ENCODE peak calls at places on chromosomes 3 and 15, in four cellular contexts. One of them, this sample, is unnamed.
A peak's percentile ranks its signal among the peaks of the same experiment; 100 is the strongest.

GRCh38 chr3:167783781-167784180 is 48.3 kb downstream of the SERPINI1 start:
- DNase-seq in HepG2: no peak
- DNase-seq in K562: no peak
- DNase-seq in GM12878: no peak
- DNase-seq in this sample: no peak

GRCh38 chr15:29055876-29056275 is 170.1 kb downstream of the APBA2 start:
- DNase-seq in HepG2: no peak
- DNase-seq in K562: no peak
- DNase-seq in GM12878: no peak
- DNase-seq in this sample: no peak

GRCh38 chr3:11001020-11001657 is 8.6 kb downstream of the SLC6A1 start:
- DNase-seq in HepG2: peak; percentile 16
- DNase-seq in K562: no peak
- DNase-seq in GM12878: no peak
- DNase-seq in this sample: no peak

GRCh38 chr3:46407976-46408375 is 917 bp downstream of the CCRL2 start:
- DNase-seq in HepG2: no peak
- DNase-seq in K562: no peak
- DNase-seq in GM12878: no peak
- DNase-seq in this sample: no peak

GRCh38 chr3:120102674-120103073 is 8.4 kb upstream of the GSK3B start:
- DNase-seq in HepG2: no peak
- DNase-seq in K562: no peak
- DNase-seq in GM12878: no peak
- DNase-seq in this sample: no peak

GRCh38 chr3:167787440-167787839 is 51.9 kb downstream of the SERPINI1 start:
- DNase-seq in HepG2: peak; percentile 4
- DNase-seq in K562: no peak
- DNase-seq in GM12878: no peak
- DNase-seq in this sample: no peak

GRCh38 chr3:129121792-129122696 is at the start of gene RAB43:
- DNase-seq in HepG2: peak; percentile 88
- DNase-seq in K562: peak; percentile 97
- DNase-seq in GM12878: peak; percentile 56
- DNase-seq in this sample: peak; percentile 99

GRCh38 chr3:133742351-133743091 is 3.7 kb upstream of the TF start:
- DNase-seq in HepG2: peak; percentile 97
- DNase-seq in K562: no peak
- DNase-seq in GM12878: peak; percentile 7
- DNase-seq in this sample: no peak

GRCh38 chr15:96736384-96736783 is 405.9 kb downstream of the NR2F2 start:
- DNase-seq in HepG2: no peak
- DNase-seq in K562: no peak
- DNase-seq in GM12878: no peak
- DNase-seq in this sample: no peak

GRCh38 chr15:74598126-74598842 is 17.4 kb upstream of the CLK3 start:
- DNase-seq in HepG2: peak; percentile 84
- DNase-seq in K562: peak; percentile 100
- DNase-seq in GM12878: peak; percentile 69
- DNase-seq in this sample: peak; percentile 91

GRCh38 chr15:68326711-68327412 is 49.3 kb downstream of the FEM1B start:
- DNase-seq in HepG2: no peak
- DNase-seq in K562: no peak
- DNase-seq in GM12878: no peak
- DNase-seq in this sample: no peak

GRCh38 chr3:51550080-51550819 is 11.7 kb downstream of the RAD54L2 start:
- DNase-seq in HepG2: peak; percentile 70
- DNase-seq in K562: no peak
- DNase-seq in GM12878: no peak
- DNase-seq in this sample: no peak

GRCh38 chr3:185866555-185866954 is 41.7 kb upstream of the IGF2BP2 start:
- DNase-seq in HepG2: no peak
- DNase-seq in K562: no peak
- DNase-seq in GM12878: no peak
- DNase-seq in this sample: no peak

GRCh38 chr3:171748341-171748918 is 61.9 kb downstream of the PLD1 start:
- DNase-seq in HepG2: no peak
- DNase-seq in K562: no peak
- DNase-seq in GM12878: no peak
- DNase-seq in this sample: no peak

GRCh38 chr3:194640829-194641228 is 7.6 kb upstream of the TMEM44 start:
- DNase-seq in HepG2: peak; percentile 46
- DNase-seq in K562: no peak
- DNase-seq in GM12878: no peak
- DNase-seq in this sample: peak; percentile 40

GRCh38 chr3:106485802-106486201 is 617.0 kb upstream of the CBLB start:
- DNase-seq in HepG2: no peak
- DNase-seq in K562: no peak
- DNase-seq in GM12878: no peak
- DNase-seq in this sample: no peak

GRCh38 chr3:128123538-128124368 is at the start of gene RUVBL1:
- DNase-seq in HepG2: peak; percentile 94
- DNase-seq in K562: peak; percentile 96
- DNase-seq in GM12878: peak; percentile 91
- DNase-seq in this sample: peak; percentile 98

GRCh38 chr15:90075420-90076289 is 26.6 kb downstream of the IDH2 start:
- DNase-seq in HepG2: peak; percentile 57
- DNase-seq in K562: no peak
- DNase-seq in GM12878: no peak
- DNase-seq in this sample: peak; percentile 46

GRCh38 chr3:51975857-51976549 is 1.1 kb downstream of the ABHD14A start:
- DNase-seq in HepG2: peak; percentile 50
- DNase-seq in K562: peak; percentile 68
- DNase-seq in GM12878: no peak
- DNase-seq in this sample: peak; percentile 75

GRCh38 chr15:82063055-82063454 is 17.2 kb upstream of the MEX3B start:
- DNase-seq in HepG2: no peak
- DNase-seq in K562: no peak
- DNase-seq in GM12878: no peak
- DNase-seq in this sample: peak; percentile 42

DNA sequence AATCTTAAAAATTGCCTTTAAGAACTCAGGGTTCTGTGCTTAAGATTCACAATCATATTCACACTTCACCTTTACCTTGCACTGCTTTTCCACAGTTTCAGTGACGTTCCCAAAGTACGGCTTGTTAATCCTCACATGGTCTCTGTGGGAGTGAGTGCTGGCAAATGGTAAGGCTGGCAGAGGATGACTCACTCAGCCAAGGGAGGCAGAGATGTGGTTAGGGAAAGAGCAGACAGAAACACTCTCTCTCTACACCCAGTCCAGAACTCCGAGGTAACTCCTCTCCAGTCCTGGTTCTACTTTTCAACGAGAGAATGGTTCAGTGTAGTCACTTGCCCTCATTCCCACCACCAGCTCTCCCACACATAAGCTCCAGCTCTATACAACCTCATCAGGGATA is 33.1 kb downstream of the RASGRP1 start:
- DNase-seq in HepG2: no peak
- DNase-seq in K562: no peak
- DNase-seq in GM12878: no peak
- DNase-seq in this sample: no peak
- TF ChIP-seq ESRRA in HepG2: no peak
- TF ChIP-seq ESRRA in K562: no peak
- TF ChIP-seq ESRRA in GM12878: no peak
- TF ChIP-seq ESRRA in this sample: no peak

GRCh38 chr3:160956785-160957184 is 148.4 kb downstream of the B3GALNT1 start:
- DNase-seq in HepG2: peak; percentile 8
- DNase-seq in K562: no peak
- DNase-seq in GM12878: no peak
- DNase-seq in this sample: no peak
- TF ChIP-seq CTCF in HepG2: peak; percentile 55
- TF ChIP-seq CTCF in K562: no peak
- TF ChIP-seq CTCF in GM12878: peak; percentile 55
- TF ChIP-seq CTCF in this sample: no peak

GRCh38 chr15:72341361-72341760 is 21.4 kb upstream of the CELF6 start:
- DNase-seq in HepG2: no peak
- DNase-seq in K562: peak; percentile 30
- DNase-seq in GM12878: no peak
- DNase-seq in this sample: peak; percentile 80
- TF ChIP-seq TCF7 in HepG2: no peak
- TF ChIP-seq TCF7 in K562: no peak
- TF ChIP-seq TCF7 in GM12878: no peak
- TF ChIP-seq TCF7 in this sample: no peak

GRCh38 chr3:81463761-81464160 is 297.7 kb downstream of the GBE1 start:
- DNase-seq in HepG2: no peak
- DNase-seq in K562: no peak
- DNase-seq in GM12878: no peak
- DNase-seq in this sample: no peak
- TF ChIP-seq ESRRA in HepG2: no peak
- TF ChIP-seq ESRRA in K562: no peak
- TF ChIP-seq ESRRA in GM12878: no peak
- TF ChIP-seq ESRRA in this sample: no peak

DNA sequence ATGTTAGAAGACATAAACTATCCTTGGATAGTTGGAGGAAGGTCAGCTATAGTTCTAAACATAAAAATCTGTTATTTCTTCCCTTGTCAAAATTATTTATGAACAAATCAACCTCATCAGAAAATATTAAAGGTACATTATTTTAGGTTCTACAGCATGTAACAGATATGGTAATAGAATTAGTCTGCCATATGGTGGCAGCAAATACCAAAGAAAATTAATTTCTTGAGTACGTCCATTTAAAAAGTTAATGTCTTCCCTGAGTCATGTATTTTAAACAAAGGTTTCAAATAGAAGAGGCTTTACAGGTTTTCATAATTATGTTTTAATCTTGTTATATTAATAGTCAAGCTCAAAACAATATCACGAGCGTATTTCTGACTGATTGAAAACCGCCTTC is 17.9 kb upstream of the ANKRD28 start:
- DNase-seq in HepG2: peak; percentile 30
- DNase-seq in K562: no peak
- DNase-seq in GM12878: no peak
- DNase-seq in this sample: no peak
- TF ChIP-seq CTCF in HepG2: peak; percentile 31
- TF ChIP-seq CTCF in K562: no peak
- TF ChIP-seq CTCF in GM12878: no peak
- TF ChIP-seq CTCF in this sample: no peak

GRCh38 chr15:92903956-92904831 is 4.1 kb downstream of the CHD2 start:
- DNase-seq in HepG2: peak; percentile 96
- DNase-seq in K562: peak; percentile 96
- DNase-seq in GM12878: peak; percentile 94
- DNase-seq in this sample: peak; percentile 99

GRCh38 chr15:92902723-92903587 is 2.8 kb downstream of the CHD2 start:
- DNase-seq in HepG2: no peak
- DNase-seq in K562: no peak
- DNase-seq in GM12878: no peak
- DNase-seq in this sample: no peak

GRCh38 chr15:92902020-92902419 is 1.9 kb downstream of the CHD2 start:
- DNase-seq in HepG2: no peak
- DNase-seq in K562: no peak
- DNase-seq in GM12878: no peak
- DNase-seq in this sample: no peak

GRCh38 chr15:92904832-92905640 is 4.9 kb downstream of the CHD2 start:
- DNase-seq in HepG2: no peak
- DNase-seq in K562: no peak
- DNase-seq in GM12878: no peak
- DNase-seq in this sample: no peak

GRCh38 chr15:92903588-92903955 is 3.4 kb downstream of the CHD2 start:
- DNase-seq in HepG2: no peak
- DNase-seq in K562: no peak
- DNase-seq in GM12878: no peak
- DNase-seq in this sample: no peak
- TF ChIP-seq TCF7 in HepG2: no peak
- TF ChIP-seq TCF7 in K562: no peak
- TF ChIP-seq TCF7 in GM12878: no peak
- TF ChIP-seq TCF7 in this sample: no peak

DNA sequence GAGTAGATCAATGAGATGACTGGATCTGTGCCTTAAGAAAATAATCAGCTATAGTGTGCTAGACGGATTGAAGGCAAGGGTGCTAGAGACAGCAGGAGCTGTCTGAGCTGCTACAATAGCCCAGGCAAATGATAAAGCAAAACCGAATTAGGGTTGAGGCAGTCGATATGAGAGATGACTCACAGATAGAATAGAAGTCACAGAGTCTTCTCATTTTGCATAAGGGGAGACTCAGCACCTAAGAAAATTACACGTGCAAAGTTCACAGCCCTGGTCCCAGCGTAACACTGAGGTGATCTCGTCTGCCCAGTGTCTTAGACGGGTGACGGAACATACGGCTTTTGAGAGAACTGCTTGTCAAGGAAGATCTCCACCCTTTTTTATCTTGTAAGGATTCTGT is 11.6 kb downstream of the LPP start:
- DNase-seq in HepG2: no peak
- DNase-seq in K562: no peak
- DNase-seq in GM12878: no peak
- DNase-seq in this sample: no peak
- TF ChIP-seq ESRRA in HepG2: no peak
- TF ChIP-seq ESRRA in K562: no peak
- TF ChIP-seq ESRRA in GM12878: no peak
- TF ChIP-seq ESRRA in this sample: no peak

GRCh38 chr15:43370975-43371974 is at the start of the genes TUBGCP4 and ZSCAN29:
- DNase-seq in HepG2: peak; percentile 83
- DNase-seq in K562: peak; percentile 96
- DNase-seq in GM12878: peak; percentile 34
- DNase-seq in this sample: peak; percentile 92
- TF ChIP-seq CTCF in HepG2: peak; percentile 66
- TF ChIP-seq CTCF in K562: peak; percentile 71
- TF ChIP-seq CTCF in GM12878: peak; percentile 47
- TF ChIP-seq CTCF in this sample: no peak

GRCh38 chr3:13145131-13145825 is 72.0 kb upstream of the IQSEC1 start:
- DNase-seq in HepG2: peak; percentile 10
- DNase-seq in K562: peak; percentile 72
- DNase-seq in GM12878: no peak
- DNase-seq in this sample: peak; percentile 45
- TF ChIP-seq TCF7 in HepG2: no peak
- TF ChIP-seq TCF7 in K562: no peak
- TF ChIP-seq TCF7 in GM12878: no peak
- TF ChIP-seq TCF7 in this sample: no peak

GRCh38 chr15:31727612-31728011 is 302.7 kb upstream of the CHRNA7 start:
- DNase-seq in HepG2: no peak
- DNase-seq in K562: no peak
- DNase-seq in GM12878: no peak
- DNase-seq in this sample: no peak

GRCh38 chr15:31733424-31733823 is 296.9 kb upstream of the CHRNA7 start:
- DNase-seq in HepG2: no peak
- DNase-seq in K562: no peak
- DNase-seq in GM12878: no peak
- DNase-seq in this sample: no peak

DNA sequence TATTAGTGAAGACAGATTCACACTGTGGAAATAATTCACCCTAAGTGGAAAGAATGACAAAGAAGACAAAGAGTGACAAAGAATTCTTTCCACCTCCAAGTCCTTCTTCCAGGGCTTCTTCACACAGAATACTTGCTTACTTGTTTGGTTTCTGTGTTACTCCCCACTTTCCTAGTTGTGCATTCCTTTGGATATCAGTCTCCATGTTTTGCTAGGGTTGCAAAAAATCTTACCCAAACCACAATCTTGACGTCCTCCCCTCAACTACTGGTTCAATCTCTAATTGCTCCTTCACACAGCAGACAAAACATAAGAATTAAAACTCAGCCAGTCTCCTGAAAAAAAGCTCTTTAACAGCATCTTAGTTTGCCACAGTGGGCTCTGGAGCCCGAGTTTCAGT is 297.6 kb upstream of the CHRNA7 start:
- DNase-seq in HepG2: no peak
- DNase-seq in K562: no peak
- DNase-seq in GM12878: no peak
- DNase-seq in this sample: no peak
- TF ChIP-seq ESRRA in HepG2: no peak
- TF ChIP-seq ESRRA in K562: no peak
- TF ChIP-seq ESRRA in GM12878: no peak
- TF ChIP-seq ESRRA in this sample: no peak